ENCODE peak calls at places on chromosome 18, in seven cellular contexts. T is T-helper 1 cell, N is epithelial cell of esophagus, G is tibial artery, E is bronchial epithelial cell, K is hypothalamus, P is NCI-H510A. O is an unnamed sample.

GRCh38 chr18:28168725-28169124 is 8.2 kb downstream of the CDH2 start:
- DNase-seq in N (no peak), K (no peak), E (no peak), P (no peak), G (no peak), T (no peak), O (no peak)

GRCh38 chr18:63974991-63975390 is 5.1 kb downstream of the SERPINB8 start:
- DNase-seq in G (no peak), T (no peak), P (no peak), E (peak), N (peak), K (no peak), O (peak)

GRCh38 chr18:75530548-75531211 is 103.2 kb upstream of the SMIM21 start:
- DNase-seq in N (no peak), P (no peak), T (no peak), E (no peak), K (no peak), G (no peak), O (no peak)

GRCh38 chr18:76875390-76876330 is 53.3 kb downstream of the ZNF236 start:
- DNase-seq in T (no peak), G (no peak), N (peak), K (no peak), E (peak), P (peak), O (peak)

GRCh38 chr18:8151176-8151575 is 458.1 kb upstream of the RAB12 start:
- DNase-seq in E (no peak), K (no peak), P (no peak), T (no peak), N (no peak), G (no peak), O (no peak)

GRCh38 chr18:55906533-55906932 is 318.5 kb upstream of the TCF4 start:
- DNase-seq in N (peak), K (no peak), P (no peak), E (peak), T (no peak), G (no peak), O (no peak)

GRCh38 chr18:4020026-4020425 is 435.1 kb downstream of the DLGAP1 start:
- DNase-seq in P (no peak), K (no peak), G (no peak), N (peak), E (peak), T (no peak), O (peak)

GRCh38 chr18:36158261-36158867 is 28.7 kb downstream of the ELP2 start:
- DNase-seq in P (no peak), K (no peak), G (no peak), N (peak), E (no peak), T (no peak), O (peak)

GRCh38 chr18:28690836-28691835 is 514.2 kb upstream of the CDH2 start:
- DNase-seq in K (no peak), P (no peak), T (no peak), G (no peak), N (peak), E (peak), O (no peak)

GRCh38 chr18:44712025-44712424 is 31.3 kb downstream of the SETBP1 start:
- DNase-seq in T (no peak), G (no peak), N (no peak), P (no peak), K (no peak), E (no peak), O (no peak)

GRCh38 chr18:22169011-22169888 is at the start of gene GATA6:
- DNase-seq in K (no peak), T (no peak), E (peak), N (peak), G (peak), P (no peak), O (peak)

GRCh38 chr18:2908166-2908945 is 61.5 kb downstream of the EMILIN2 start:
- DNase-seq in N (no peak), K (no peak), P (no peak), E (no peak), T (no peak), G (no peak), O (no peak)

GRCh38 chr18:23114911-23115310 is 20.4 kb upstream of the CABLES1 start:
- DNase-seq in T (no peak), E (no peak), N (no peak), P (no peak), G (no peak), K (no peak), O (no peak)

O was measured in DMS53.